ENCODE peak calls at places on chromosomes 12 and 14, in nine cellular contexts. X is endothelial cell; R is stimulated activated CD4-positive, alpha-beta T cell treated with anti-CD3 and anti-CD28 coated beads, Interleukin-4, amount 100 ng/mL, for 24 hours; G is cardiac septum; L is WTC11; F is cerebellar cortex; Y is mucosa of gallbladder; K is effector memory CD8-positive, alpha-beta T cell; E is CD4-positive, CD25-positive, alpha-beta regulatory T cell. Z is an unnamed sample.

GRCh38 chr12:123064885-123065619 is 84.6 kb downstream of the ARL6IP4 start:
- DNase-seq in L (no peak), X (no peak), F (peak), Y (no peak), E (no peak), K (no peak), G (no peak), R (no peak), Z (no peak)

GRCh38 chr14:65879218-65880009 is 466.9 kb downstream of the FUT8 start:
- DNase-seq in K (no peak), F (no peak), G (no peak), R (no peak), L (no peak), Y (no peak), X (no peak), E (peak), Z (no peak)

GRCh38 chr12:85779768-85780167 is 56.4 kb downstream of the RASSF9 start:
- DNase-seq in K (no peak), X (no peak), F (no peak), E (no peak), R (no peak), Y (no peak), L (no peak), G (no peak), Z (no peak)

GRCh38 chr12:112570096-112570495 is 151.3 kb downstream of the PTPN11 start:
- DNase-seq in L (no peak), R (no peak), Y (no peak), E (no peak), G (no peak), X (no peak), K (no peak), F (no peak), Z (no peak)

GRCh38 chr14:99479903-99480855 is 480 bp downstream of the SETD3 start:
- DNase-seq in F (peak), Y (peak), E (peak), G (peak), X (peak), K (peak), L (peak), R (peak), Z (no peak)

GRCh38 chr14:70934502-70935134 is 27.4 kb downstream of the PCNX1 start:
- DNase-seq in R (no peak), F (no peak), L (no peak), E (peak), G (no peak), K (no peak), X (no peak), Y (no peak), Z (no peak)

GRCh38 chr12:76762556-76762955 is 1.4 kb upstream of the ZDHHC17 start:
- DNase-seq in Y (no peak), F (peak), K (no peak), E (no peak), R (no peak), X (peak), L (no peak), G (no peak), Z (no peak)

GRCh38 chr12:107631715-107632114 is 53.9 kb upstream of the PWP1 start:
- DNase-seq in L (no peak), F (no peak), R (no peak), X (no peak), G (no peak), K (no peak), E (no peak), Y (no peak), Z (no peak)

GRCh38 chr12:116397148-116397547 is 119.7 kb upstream of the MED13L start:
- DNase-seq in X (no peak), E (no peak), F (no peak), K (no peak), G (no peak), L (no peak), Y (no peak), R (no peak), Z (no peak)

GRCh38 chr12:54437697-54438096 is 18.6 kb upstream of the ITGA5 start:
- DNase-seq in F (no peak), L (no peak), G (no peak), K (no peak), Y (no peak), R (no peak), E (no peak), X (no peak), Z (no peak)

GRCh38 chr14:88983755-88984154 is 159.3 kb downstream of the TTC8 start:
- DNase-seq in K (no peak), L (no peak), G (no peak), R (no peak), X (no peak), E (no peak), Y (no peak), F (no peak), Z (no peak)

GRCh38 chr12:12788675-12789368 is 3.4 kb downstream of the APOLD1 start:
- DNase-seq in X (peak), Y (peak), E (peak), K (peak), G (peak), L (peak), F (peak), R (peak), Z (peak)

GRCh38 chr12:67909681-67910080 is 79.6 kb upstream of the IFNG-AS1 start:
- DNase-seq in E (no peak), L (no peak), Y (no peak), G (no peak), R (no peak), K (no peak), X (no peak), F (no peak), Z (no peak)